ENCODE peak calls at places on chromosomes 7 and 10, in six cellular contexts. A, F, P, B, T and D are unnamed samples.

GRCh38 chr10:91286572-91286971 is 66.1 kb downstream of the PCGF5 start:
- DNase-seq in A (no peak), F (no peak), P (no peak), B (no peak), T (no peak), D (no peak)

GRCh38 chr10:12448729-12449391 is 99.5 kb downstream of the CAMK1D start:
- DNase-seq in A (peak), F (peak), P (no peak), B (no peak), T (peak), D (peak)

GRCh38 chr10:110530131-110530831 is 32.6 kb downstream of the DUSP5 start:
- DNase-seq in A (peak), F (peak), P (peak), B (no peak), T (peak), D (peak)

GRCh38 chr7:158097511-158098124 is 490.0 kb downstream of the PTPRN2 start:
- DNase-seq in A (no peak), F (no peak), P (no peak), B (no peak), T (no peak), D (no peak)

GRCh38 chr10:63146503-63146902 is 13.4 kb downstream of the NRBF2 start:
- DNase-seq in A (no peak), F (no peak), P (no peak), B (no peak), T (no peak), D (no peak)

GRCh38 chr7:90488220-90488619 is 18.8 kb downstream of the PTTG1IP2 start:
- DNase-seq in A (no peak), F (peak), P (no peak), B (no peak), T (no peak), D (no peak)

GRCh38 chr7:135160858-135161653 is 9.5 kb downstream of the CYREN start:
- DNase-seq in A (no peak), F (no peak), P (no peak), B (no peak), T (no peak), D (no peak)

GRCh38 chr10:77173615-77174461 is 463.8 kb downstream of the KCNMA1 start:
- DNase-seq in A (peak), F (peak), P (peak), B (peak), T (peak), D (peak)

GRCh38 chr7:75905785-75906604 is 9.0 kb upstream of the POR start:
- DNase-seq in A (peak), F (peak), P (peak), B (no peak), T (peak), D (peak)

GRCh38 chr7:142689439-142690168 is 59.7 kb upstream of the PRSS1 start:
- DNase-seq in A (no peak), F (peak), P (no peak), B (peak), T (no peak), D (no peak)

GRCh38 chr10:110864662-110865140 is 7.0 kb upstream of the PDCD4 start:
- DNase-seq in A (no peak), F (no peak), P (no peak), B (no peak), T (no peak), D (no peak)

GRCh38 chr10:34444223-34445183 is 370.6 kb downstream of the PARD3 start:
- DNase-seq in A (no peak), F (no peak), P (no peak), B (no peak), T (no peak), D (no peak)

GRCh38 chr10:11697718-11698527 is 44.3 kb upstream of the ECHDC3 start:
- DNase-seq in A (no peak), F (peak), P (peak), B (no peak), T (no peak), D (no peak)

GRCh38 chr10:13219685-13220670 is 14.2 kb downstream of the UCMA start:
- DNase-seq in A (peak), F (peak), P (no peak), B (peak), T (no peak), D (peak)

GRCh38 chr7:74097937-74098614 is 14.5 kb downstream of the LIMK1 start:
- DNase-seq in A (peak), F (peak), P (peak), B (peak), T (peak), D (peak)

GRCh38 chr7:44348851-44349781 is 23.7 kb upstream of the CAMK2B start:
- DNase-seq in A (no peak), F (no peak), P (no peak), B (no peak), T (no peak), D (no peak)

GRCh38 chr10:101566333-101567164 is 21.5 kb downstream of the POLL start:
- DNase-seq in A (no peak), F (peak), P (peak), B (peak), T (no peak), D (no peak)
- TF ChIP-seq CTCF in A (no peak), F (no peak), P (no peak), B (no peak), T (no peak), D (no peak)

DNA sequence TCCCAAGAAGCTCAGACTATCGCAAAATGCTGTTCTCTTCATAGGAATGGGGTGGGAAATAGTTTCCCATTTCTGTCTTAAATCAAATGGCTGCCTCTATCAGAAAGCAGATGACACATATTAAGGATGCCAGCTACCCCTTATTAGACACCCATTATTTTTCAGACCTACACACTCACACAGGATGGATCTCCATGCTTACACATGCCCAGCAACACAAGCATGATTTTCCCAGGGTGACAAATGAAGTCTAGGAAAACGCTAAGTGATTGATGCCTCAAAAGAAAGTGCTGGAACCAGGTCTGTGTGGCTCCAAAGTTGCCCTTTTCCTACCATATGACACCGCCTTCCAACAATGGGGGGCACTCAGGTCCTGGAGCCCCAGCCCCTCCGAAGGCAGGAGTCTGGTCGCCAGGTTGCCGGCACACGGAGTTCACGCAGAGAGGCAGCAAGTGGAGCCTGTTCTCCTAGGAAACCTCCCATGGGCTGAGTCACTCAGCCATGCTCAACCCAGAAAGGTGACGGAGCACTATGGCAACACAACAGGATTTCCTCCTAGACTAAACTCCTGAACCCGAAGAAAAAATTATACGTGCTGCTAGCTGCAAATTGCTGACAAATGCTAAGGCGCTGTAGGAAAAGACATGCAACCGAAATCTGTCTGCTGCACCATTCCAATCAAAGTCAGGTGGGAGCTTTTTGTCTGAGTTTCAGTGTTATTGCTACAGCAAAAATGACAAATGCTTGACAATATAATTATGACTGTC is 19.8 kb downstream of the VOPP1 start:
- DNase-seq in A (peak), F (peak), P (no peak), B (no peak), T (peak), D (peak)
- H3K27ac ChIP-seq in A (peak), F (peak), P (no peak), B (no peak), T (no peak), D (peak)

DNA sequence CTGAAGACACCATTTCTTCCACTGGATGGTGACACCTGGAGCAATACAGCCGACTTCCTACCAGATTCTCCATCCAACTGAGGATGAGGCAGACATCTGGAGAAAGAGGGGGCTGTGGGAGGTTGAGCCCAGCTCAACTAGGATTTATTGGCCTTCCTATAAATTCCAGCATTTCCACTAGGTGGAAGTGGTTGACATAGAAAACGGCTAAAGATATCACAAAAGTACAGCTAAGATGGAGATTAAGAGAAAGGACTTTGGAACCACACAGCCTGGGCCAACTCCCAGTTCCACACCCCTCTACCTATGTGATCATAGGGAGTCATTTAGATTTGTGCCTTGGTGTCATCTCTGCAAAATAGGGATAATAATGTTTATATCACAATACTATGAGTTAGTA is 61.3 kb upstream of the CAV2 start:
- DNase-seq in A (peak), F (peak), P (no peak), B (no peak), T (peak), D (no peak)
- TF ChIP-seq CTCF in A (peak), F (peak), P (no peak), B (no peak), T (no peak), D (peak)

DNA sequence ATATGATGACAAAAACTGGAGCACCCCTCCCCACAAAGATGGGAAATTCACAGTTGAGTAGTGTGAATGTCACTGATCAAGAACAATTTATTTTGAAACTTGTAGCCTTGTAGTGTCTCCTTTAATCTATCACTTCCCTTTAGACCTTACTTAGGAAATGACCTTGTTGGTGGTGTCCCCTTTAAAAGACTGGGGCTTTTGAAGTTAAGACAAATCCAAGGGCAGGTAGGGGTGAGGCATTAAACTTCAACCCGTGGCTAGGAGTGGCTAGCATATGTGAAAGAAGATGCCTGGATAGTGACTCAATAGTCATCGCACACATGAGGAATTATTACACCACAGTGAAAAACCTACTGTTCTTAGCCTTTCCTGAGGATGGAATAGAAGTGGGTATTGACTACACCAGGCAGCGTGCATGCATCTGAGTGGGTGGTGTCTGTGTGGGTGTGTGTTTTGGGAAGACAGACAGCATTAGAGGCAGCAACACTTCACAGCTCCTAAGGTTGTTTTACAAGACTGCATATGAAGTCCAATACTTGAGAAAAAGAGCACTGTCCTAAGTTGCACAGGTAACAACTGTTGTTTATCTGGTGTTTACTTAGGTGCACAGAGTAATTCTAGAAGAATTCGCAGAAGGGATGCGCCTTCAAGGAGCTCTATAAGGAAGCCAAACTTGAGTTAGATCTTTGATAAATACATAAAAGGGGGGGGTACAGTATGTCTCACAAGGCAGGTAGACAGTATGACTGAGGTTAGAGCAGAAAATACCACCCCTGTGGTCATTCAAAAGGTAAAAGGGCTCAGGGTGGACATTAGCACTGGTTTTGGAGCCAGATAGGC is 32.9 kb downstream of the ABLIM1 start:
- DNase-seq in A (no peak), F (peak), P (no peak), B (no peak), T (no peak), D (peak)
- H3K27ac ChIP-seq in A (peak), F (peak), P (no peak), B (no peak), T (no peak), D (no peak)

DNA sequence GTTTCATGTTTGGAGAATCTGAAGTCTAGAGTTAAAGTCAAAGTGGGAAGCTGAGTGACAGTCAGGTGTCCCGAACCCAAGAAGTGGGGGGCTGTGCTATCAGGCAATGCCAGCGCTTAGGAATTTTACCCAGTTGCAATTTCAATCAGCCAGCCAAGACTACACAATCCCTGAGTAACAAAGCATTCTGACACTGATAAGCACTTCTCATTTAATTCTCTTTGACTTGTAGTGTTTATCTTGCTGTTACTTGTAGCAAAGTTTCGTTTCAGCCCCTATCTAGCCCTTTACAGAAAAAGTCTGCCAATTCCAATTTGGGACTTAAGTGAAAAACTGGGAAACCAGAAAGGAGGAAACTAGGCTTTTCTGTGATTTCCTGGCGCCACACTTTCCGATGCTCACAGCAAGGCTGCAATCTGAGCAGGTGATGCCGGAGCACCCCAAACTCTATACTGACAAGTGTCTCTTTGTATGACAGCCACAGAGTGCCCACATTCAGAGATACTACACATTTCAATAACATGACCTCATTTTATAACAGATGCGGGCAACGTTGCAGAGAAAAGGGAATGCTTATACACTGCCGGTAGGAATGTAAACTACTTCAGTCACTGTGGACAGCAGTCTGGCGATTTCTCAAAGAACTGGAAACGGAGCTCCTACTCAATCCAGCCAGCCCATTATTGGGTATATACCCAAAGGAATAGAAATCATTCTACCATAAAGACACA is 61.0 kb downstream of the ITIH5 start:
- DNase-seq in A (no peak), F (no peak), P (no peak), B (no peak), T (peak), D (no peak)
- TF ChIP-seq CTCF in A (no peak), F (no peak), P (no peak), B (no peak), T (peak), D (no peak)

GRCh38 chr10:114560144-114560543 is 97.9 kb downstream of the ABLIM1 start:
- DNase-seq in A (no peak), F (no peak), P (no peak), B (no peak), T (no peak), D (no peak)
- H3K27ac ChIP-seq in A (no peak), F (no peak), P (no peak), B (no peak), T (no peak), D (no peak)

GRCh38 chr10:88835910-88836221 is 15.8 kb downstream of the ANKRD22 start:
- DNase-seq in A (no peak), F (no peak), P (no peak), B (no peak), T (no peak), D (no peak)
- TF ChIP-seq CTCF in A (no peak), F (no peak), P (peak), B (no peak), T (no peak), D (no peak)

GRCh38 chr7:24169077-24169624 is 114.8 kb upstream of the NPY start:
- DNase-seq in A (no peak), F (no peak), P (no peak), B (no peak), T (no peak), D (no peak)

GRCh38 chr7:24175603-24176002 is 108.4 kb upstream of the NPY start:
- DNase-seq in A (no peak), F (no peak), P (no peak), B (no peak), T (no peak), D (no peak)

GRCh38 chr7:24178811-24179210 is 105.2 kb upstream of the NPY start:
- DNase-seq in A (no peak), F (no peak), P (no peak), B (no peak), T (no peak), D (no peak)

GRCh38 chr7:24172859-24173258 is 111.1 kb upstream of the NPY start:
- DNase-seq in A (no peak), F (no peak), P (no peak), B (no peak), T (no peak), D (no peak)
- H3K27ac ChIP-seq in A (no peak), F (no peak), P (no peak), B (no peak), T (no peak), D (no peak)